ENCODE peak calls at places on chromosomes 12 and 14, in seven cellular contexts. X is fibroblast of lung, H is AG04450, W is right cardiac atrium, O is Panc1, Y is adrenal gland, G is right lobe of liver. V is an unnamed sample. For H3K9me3, the result is how much of the 10 kb centered on the place peaks cover.

GRCh38 chr12:32072102-32072501 is 34.5 kb upstream of the BICD1 start:
- DNase-seq in X (no peak), H (no peak), W (no peak), O (no peak), Y (no peak), G (no peak), V (no peak)

GRCh38 chr14:34023824-34024767 is 73.2 kb upstream of the EGLN3 start:
- DNase-seq in X (no peak), H (no peak), W (no peak), O (no peak), Y (no peak), G (no peak), V (no peak)

GRCh38 chr12:111085100-111085499 is 164.7 kb upstream of the MYL2 start:
- DNase-seq in X (no peak), H (no peak), W (no peak), O (no peak), Y (no peak), G (no peak), V (no peak)

GRCh38 chr12:21336656-21337055 is 1.9 kb upstream of the SLCO1A2 start:
- DNase-seq in X (no peak), H (no peak), W (no peak), O (no peak), Y (no peak), G (peak), V (no peak)

GRCh38 chr12:39393890-39394289 is 49.0 kb downstream of the KIF21A start:
- DNase-seq in X (no peak), H (no peak), W (no peak), O (no peak), Y (no peak), G (no peak), V (no peak)

GRCh38 chr12:2283910-2284309 is 231.1 kb downstream of the CACNA1C start:
- DNase-seq in X (peak), H (no peak), W (peak), O (no peak), Y (no peak), G (no peak), V (no peak)

GRCh38 chr12:96208801-96209534 is 14.8 kb downstream of the ELK3 start:
- DNase-seq in X (no peak), H (no peak), W (no peak), O (no peak), Y (no peak), G (no peak), V (no peak)

GRCh38 chr12:68446379-68446778 is 114.2 kb upstream of the MDM1 start:
- DNase-seq in X (no peak), H (no peak), W (no peak), O (no peak), Y (no peak), G (no peak), V (no peak)

GRCh38 chr12:51013441-51013840 is 12.7 kb downstream of the SLC11A2 start:
- DNase-seq in X (no peak), H (no peak), W (no peak), O (no peak), Y (peak), G (no peak), V (no peak)

GRCh38 chr12:54958048-54958658 is 26.4 kb downstream of the TESPA1 start:
- DNase-seq in X (peak), H (peak), W (no peak), O (peak), Y (peak), G (no peak), V (peak)

GRCh38 chr14:74514471-74514932 is 20.9 kb downstream of the ISCA2 start:
- DNase-seq in X (peak), H (no peak), W (peak), O (no peak), Y (peak), G (peak), V (no peak)

GRCh38 chr14:84544486-84544885 is 985.5 kb upstream of the FLRT2 start:
- DNase-seq in X (no peak), H (no peak), W (no peak), O (no peak), Y (no peak), G (no peak), V (no peak)

GRCh38 chr12:24561882-24562760 is 386.8 kb downstream of the BCAT1 start:
- DNase-seq in X (peak), H (no peak), W (peak), O (no peak), Y (peak), G (peak), V (peak)

GRCh38 chr12:82981150-82981549 is 294.4 kb downstream of the TMTC2 start:
- DNase-seq in X (no peak), H (no peak), W (no peak), O (no peak), Y (no peak), G (no peak), V (peak)

GRCh38 chr12:95959107-95959506 is 16.0 kb downstream of the AMDHD1 start:
- DNase-seq in X (peak), H (no peak), W (no peak), O (no peak), Y (no peak), G (no peak), V (peak)

GRCh38 chr12:83461326-83461985 is 774.8 kb downstream of the TMTC2 start:
- DNase-seq in X (peak), H (no peak), W (no peak), O (no peak), Y (no peak), G (no peak), V (peak)

GRCh38 chr14:24339284-24340151 is at the start of gene RIPK3:
- DNase-seq in X (no peak), H (no peak), W (peak), O (no peak), Y (no peak), G (peak), V (no peak)

GRCh38 chr14:94876306-94876705 is 106.4 kb upstream of the GSC start:
- DNase-seq in X (no peak), H (no peak), W (no peak), O (no peak), Y (no peak), G (no peak), V (no peak)

GRCh38 chr14:88045705-88046104 is 40.8 kb downstream of the GPR65 start:
- DNase-seq in X (no peak), H (no peak), W (peak), O (no peak), Y (no peak), G (peak), V (no peak)

GRCh38 chr14:35766700-35767082 is 42.4 kb downstream of the RALGAPA1 start:
- DNase-seq in X (no peak), H (no peak), W (no peak), O (no peak), Y (no peak), G (no peak), V (no peak)

GRCh38 chr12:114853003-114853529 is 169.1 kb upstream of the TBX3 start:
- DNase-seq in X (no peak), H (no peak), W (no peak), O (no peak), Y (no peak), G (no peak), V (no peak)

GRCh38 chr14:19906665-19907064 is 13.7 kb upstream of the OR4K5 start:
- DNase-seq in X (no peak), H (no peak), W (no peak), O (no peak), Y (no peak), G (no peak), V (no peak)

GRCh38 chr14:19902409-19902808 is 18.0 kb upstream of the OR4K5 start:
- DNase-seq in X (no peak), H (no peak), W (no peak), O (no peak), Y (no peak), G (no peak), V (no peak)

GRCh38 chr14:19895282-19895681 is 20.3 kb downstream of the OR4K2 start:
- DNase-seq in X (no peak), H (no peak), W (no peak), O (no peak), Y (no peak), G (no peak), V (no peak)

DNA sequence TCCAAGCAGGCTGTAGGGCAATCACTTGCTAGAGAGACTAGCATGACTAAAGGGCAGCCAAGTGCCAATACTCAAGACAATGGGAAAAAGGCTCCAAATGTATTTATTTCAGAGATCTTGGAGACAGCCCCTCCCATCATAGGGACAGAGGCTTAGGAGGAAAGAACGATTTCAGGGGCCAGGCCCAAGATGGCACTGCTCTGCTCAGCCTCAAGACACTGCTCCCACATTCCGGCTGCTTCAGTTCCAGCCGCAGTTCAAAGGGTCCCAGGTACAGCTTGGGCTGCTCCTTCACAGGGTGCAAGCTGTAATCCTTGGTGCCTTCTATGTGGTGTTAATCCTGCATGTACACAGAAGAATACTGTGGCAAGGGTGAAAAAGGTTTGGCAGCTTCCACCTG is 19.4 kb upstream of the OR4K5 start:
- DNase-seq in X (no peak), H (no peak), W (no peak), O (no peak), Y (no peak), G (no peak), V (no peak)
- H3K9me3 ChIP-seq in X (under half), H (under half), W (under half), O (under half), Y (under half), G (under half), V (under half)

DNA sequence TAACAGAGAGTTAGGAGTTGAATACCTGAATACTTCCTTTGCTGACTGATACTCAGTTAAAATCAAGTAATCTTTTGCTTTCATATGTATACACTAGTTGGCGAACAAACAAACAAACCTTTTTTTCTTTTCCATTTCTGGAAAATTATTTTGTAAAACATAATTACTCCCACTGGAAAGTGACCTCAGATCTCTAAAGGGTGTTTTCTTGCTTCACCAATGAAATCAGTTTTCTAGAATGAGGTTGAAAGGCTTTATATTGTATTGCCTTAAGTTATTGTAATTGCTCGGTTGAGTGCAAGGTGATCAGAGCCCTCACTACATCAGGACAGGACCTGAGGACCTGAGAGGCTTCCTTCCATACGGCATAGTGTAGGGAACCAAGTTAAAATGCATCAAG is at the start of gene OR4K1:
- DNase-seq in X (no peak), H (no peak), W (no peak), O (no peak), Y (no peak), G (no peak), V (no peak)
- H3K9me3 ChIP-seq in X (under half), H (under half), W (under half), O (under half), Y (under half), G (under half), V (under half)

GRCh38 chr12:34348064-34348463 is 325.8 kb downstream of the ALG10 start:
- DNase-seq in X (no peak), H (no peak), W (no peak), O (no peak), Y (no peak), G (no peak), V (no peak)

GRCh38 chr12:34347367-34347766 is 325.1 kb downstream of the ALG10 start:
- DNase-seq in X (no peak), H (no peak), W (no peak), O (no peak), Y (no peak), G (no peak), V (no peak)

GRCh38 chr12:34349673-34349961 is 327.3 kb downstream of the ALG10 start:
- DNase-seq in X (no peak), H (no peak), W (no peak), O (no peak), Y (no peak), G (no peak), V (no peak)

GRCh38 chr12:34350092-34351041 is 328.1 kb downstream of the ALG10 start:
- DNase-seq in X (no peak), H (no peak), W (no peak), O (no peak), Y (no peak), G (no peak), V (no peak)

DNA sequence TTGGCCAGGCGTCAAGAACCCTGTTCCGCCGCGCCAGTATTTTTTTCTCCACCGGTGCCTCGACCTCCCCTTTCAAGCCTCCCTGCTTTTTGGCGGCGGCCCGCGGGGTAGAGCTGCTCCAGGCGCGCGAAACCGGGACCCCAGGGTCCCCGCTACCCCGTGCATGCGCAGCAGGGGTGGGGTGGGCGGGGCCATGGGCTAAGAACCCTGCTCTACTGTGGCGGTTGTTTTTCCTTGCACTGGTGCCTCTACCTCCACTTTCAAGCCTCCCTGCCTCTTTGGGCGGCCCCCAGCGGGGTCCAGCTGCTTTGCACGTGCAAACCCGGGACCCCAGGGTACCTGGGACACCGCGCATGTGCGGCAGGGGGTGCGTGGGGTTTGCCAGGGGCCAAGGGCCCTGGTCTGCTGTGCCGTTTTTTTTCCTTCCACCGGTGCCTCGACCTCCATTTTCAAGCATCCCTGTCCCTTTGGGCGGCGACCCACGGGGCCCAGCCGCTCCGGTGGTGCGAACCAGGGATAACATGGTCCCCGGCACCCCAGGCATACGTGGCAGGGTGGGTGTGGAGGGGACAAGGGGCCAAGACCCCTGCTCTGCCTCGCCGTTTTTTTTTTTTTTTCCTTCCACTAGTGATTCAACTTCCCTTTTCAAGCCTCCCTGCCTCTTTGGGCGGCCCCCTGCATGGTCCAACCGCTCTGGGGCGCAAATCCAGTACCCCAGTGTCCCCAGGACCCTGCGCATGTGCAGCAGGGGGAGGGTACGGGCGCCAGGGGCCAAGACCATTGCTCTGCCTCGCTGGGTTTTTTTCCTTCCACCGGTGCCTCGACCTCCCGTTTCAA is 326.8 kb downstream of the ALG10 start:
- DNase-seq in X (no peak), H (no peak), W (no peak), O (no peak), Y (no peak), G (no peak), V (no peak)
- H3K9me3 ChIP-seq in X (under half), H (half or more), W (under half), O (under half), Y (under half), G (under half), V (under half)

GRCh38 chr12:133233993-133234564 is 1.6 kb downstream of the ANHX start:
- DNase-seq in X (no peak), H (no peak), W (no peak), O (no peak), Y (no peak), G (no peak), V (no peak)
- H3K9me3 ChIP-seq in X (under half), H (half or more), W (under half), O (under half), Y (under half), G (under half), V (under half)

DNA sequence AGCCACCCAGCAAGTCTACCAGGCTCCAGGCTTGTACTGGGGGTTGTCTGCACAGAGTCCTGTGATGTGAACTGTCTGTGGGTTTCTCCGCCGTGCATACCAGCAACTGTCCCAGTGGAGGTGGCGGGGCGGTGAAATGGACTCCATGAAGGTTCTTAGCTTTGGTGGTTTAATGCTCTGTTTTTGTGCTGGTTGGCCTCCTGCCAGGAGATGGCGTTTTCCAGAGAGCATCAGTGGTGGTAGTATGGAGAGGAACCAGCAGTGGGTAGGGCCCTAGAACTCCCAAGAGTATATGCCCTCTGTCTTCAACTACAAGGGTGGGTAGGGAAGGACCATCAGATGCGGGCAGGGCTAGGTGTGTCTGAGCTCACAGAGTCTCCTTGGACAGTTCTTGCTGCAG is 303.8 kb downstream of the TMEM121 start:
- DNase-seq in X (no peak), H (no peak), W (no peak), O (no peak), Y (no peak), G (no peak), V (no peak)
- H3K9me3 ChIP-seq in X (under half), H (under half), W (under half), O (under half), Y (under half), G (under half), V (under half)

GRCh38 chr14:103199141-103199540 is 75.9 kb downstream of the TNFAIP2 start:
- DNase-seq in X (peak), H (peak), W (no peak), O (no peak), Y (no peak), G (no peak), V (peak)

GRCh38 chr14:103205541-103205906 is 82.3 kb downstream of the TNFAIP2 start:
- DNase-seq in X (no peak), H (no peak), W (no peak), O (no peak), Y (peak), G (no peak), V (no peak)

GRCh38 chr14:103204852-103205540 is 81.7 kb downstream of the TNFAIP2 start:
- DNase-seq in X (peak), H (no peak), W (no peak), O (no peak), Y (no peak), G (no peak), V (peak)

GRCh38 chr14:103198429-103199140 is 75.3 kb downstream of the TNFAIP2 start:
- DNase-seq in X (peak), H (peak), W (no peak), O (no peak), Y (peak), G (no peak), V (peak)

DNA sequence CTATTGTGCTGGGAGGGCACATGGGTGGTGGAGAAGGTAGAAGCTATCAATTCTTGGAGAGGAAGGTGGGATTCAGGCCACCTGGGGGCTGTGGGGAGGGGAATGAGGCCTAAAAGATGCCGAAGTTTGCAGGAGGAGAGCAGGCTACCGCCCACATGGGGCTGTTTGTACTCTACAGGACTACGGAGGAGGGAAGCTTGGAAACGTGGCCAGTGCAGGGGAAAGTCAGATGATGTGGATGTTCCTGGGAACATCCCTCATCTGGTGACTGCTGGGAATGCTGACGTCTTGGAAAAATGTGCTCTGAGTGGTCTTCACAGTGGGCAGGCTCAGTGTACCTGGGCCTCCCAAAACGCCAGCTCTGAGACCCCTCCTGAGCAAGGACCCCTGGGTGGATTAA is 78.5 kb downstream of the TNFAIP2 start:
- DNase-seq in X (no peak), H (no peak), W (no peak), O (no peak), Y (no peak), G (no peak), V (no peak)
- H3K9me3 ChIP-seq in X (under half), H (under half), W (under half), O (under half), Y (under half), G (under half), V (under half)

GRCh38 chr12:125824276-125824675 is 759.0 kb downstream of the AACS start:
- DNase-seq in X (peak), H (no peak), W (no peak), O (no peak), Y (no peak), G (no peak), V (no peak)
- H3K9me3 ChIP-seq in X (under half), H (under half), W (under half), O (under half), Y (under half), G (under half), V (under half)

DNA sequence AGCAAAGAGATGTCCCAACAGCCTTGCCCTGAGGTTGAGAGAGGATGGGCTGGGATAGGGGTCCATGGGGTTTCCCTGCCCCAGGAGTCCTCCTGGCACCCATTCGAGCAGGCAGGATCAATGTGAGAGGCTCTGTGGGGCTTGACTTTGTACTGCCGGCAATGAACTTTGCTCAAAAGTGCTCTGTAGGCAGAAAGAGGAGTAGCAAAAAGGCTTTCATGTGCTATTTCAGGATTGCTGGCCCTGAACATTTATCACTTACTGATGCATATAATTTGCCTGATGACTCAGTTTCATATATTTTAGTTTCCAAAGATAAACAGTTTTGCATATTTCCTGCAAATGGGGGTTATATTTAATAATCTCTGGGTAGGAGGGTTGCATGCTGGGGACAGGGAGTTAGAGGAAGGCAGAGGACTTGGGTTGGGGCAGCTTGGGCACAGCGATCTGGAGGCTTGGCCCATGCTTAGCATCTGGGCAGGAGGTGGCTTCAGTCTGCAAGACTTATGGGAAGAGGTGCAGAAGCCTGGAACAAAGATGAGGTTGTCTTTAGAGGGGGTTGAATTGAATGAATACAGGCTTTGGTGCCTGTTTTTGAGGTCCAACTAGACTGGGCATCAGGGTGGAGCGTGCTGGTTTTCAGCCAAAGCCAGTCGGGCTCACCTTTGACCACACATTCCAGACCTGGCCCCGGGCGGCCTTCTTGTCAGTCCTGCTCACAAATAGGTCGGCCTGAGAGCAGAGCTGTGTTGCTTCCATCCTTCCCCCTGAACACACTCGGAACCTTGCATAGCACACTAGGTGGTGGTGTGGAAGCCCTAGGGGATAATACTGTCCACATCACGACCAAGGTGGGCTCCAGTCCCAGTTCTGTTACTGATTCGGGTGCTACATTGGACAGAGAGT is 101.4 kb downstream of the PAPOLA start:
- DNase-seq in X (no peak), H (no peak), W (no peak), O (no peak), Y (no peak), G (no peak), V (no peak)
- H3K9me3 ChIP-seq in X (under half), H (under half), W (under half), O (under half), Y (under half), G (under half), V (under half)

V was measured in adipocyte.